ENCODE peak calls at places on chromosomes 1 and 21, in five cellular contexts. One of them, this sample, is unnamed.

GRCh38 chr1:1773874-1774273 is 4.4 kb downstream of the NADK start:
- DNase-seq in iris pigment epithelial cell: no peak
- DNase-seq in kidney glomerular epithelial cell: no peak
- DNase-seq in left lobe of liver: no peak
- DNase-seq in NCI-H748 treated with DMSO at 0.1 percent for 48 hours: no peak
- DNase-seq in this sample: no peak

GRCh38 chr21:28742527-28742926 is 250.2 kb downstream of the LTN1 start:
- DNase-seq in NCI-H748 treated with DMSO at 0.1 percent for 48 hours: no peak
- DNase-seq in kidney glomerular epithelial cell: no peak
- DNase-seq in iris pigment epithelial cell: peak
- DNase-seq in left lobe of liver: no peak
- DNase-seq in this sample: no peak

GRCh38 chr1:184225501-184226487 is 161.0 kb upstream of the C1orf21 start:
- DNase-seq in NCI-H748 treated with DMSO at 0.1 percent for 48 hours: no peak
- DNase-seq in kidney glomerular epithelial cell: no peak
- DNase-seq in iris pigment epithelial cell: no peak
- DNase-seq in left lobe of liver: no peak
- DNase-seq in this sample: no peak

GRCh38 chr1:1470626-1471388 is 758 bp upstream of the ATAD3B start:
- DNase-seq in iris pigment epithelial cell: no peak
- DNase-seq in kidney glomerular epithelial cell: no peak
- DNase-seq in NCI-H748 treated with DMSO at 0.1 percent for 48 hours: no peak
- DNase-seq in left lobe of liver: no peak
- DNase-seq in this sample: no peak

GRCh38 chr1:160626560-160627342 is 20.1 kb downstream of the SLAMF1 start:
- DNase-seq in kidney glomerular epithelial cell: no peak
- DNase-seq in NCI-H748 treated with DMSO at 0.1 percent for 48 hours: no peak
- DNase-seq in left lobe of liver: no peak
- DNase-seq in iris pigment epithelial cell: no peak
- DNase-seq in this sample: no peak

GRCh38 chr1:22018583-22019559 is 17.4 kb downstream of the CELA3A start:
- DNase-seq in NCI-H748 treated with DMSO at 0.1 percent for 48 hours: no peak
- DNase-seq in kidney glomerular epithelial cell: peak
- DNase-seq in iris pigment epithelial cell: peak
- DNase-seq in left lobe of liver: no peak
- DNase-seq in this sample: peak

GRCh38 chr1:154304664-154305337 is 16.1 kb upstream of the AQP10 start:
- DNase-seq in iris pigment epithelial cell: peak
- DNase-seq in kidney glomerular epithelial cell: no peak
- DNase-seq in NCI-H748 treated with DMSO at 0.1 percent for 48 hours: no peak
- DNase-seq in left lobe of liver: no peak
- DNase-seq in this sample: no peak

GRCh38 chr1:162130308-162130707 is 60.8 kb downstream of the NOS1AP start:
- DNase-seq in NCI-H748 treated with DMSO at 0.1 percent for 48 hours: no peak
- DNase-seq in iris pigment epithelial cell: no peak
- DNase-seq in left lobe of liver: no peak
- DNase-seq in kidney glomerular epithelial cell: no peak
- DNase-seq in this sample: no peak

GRCh38 chr1:211708006-211708405 is 32.6 kb upstream of the NEK2 start:
- DNase-seq in NCI-H748 treated with DMSO at 0.1 percent for 48 hours: no peak
- DNase-seq in left lobe of liver: no peak
- DNase-seq in iris pigment epithelial cell: no peak
- DNase-seq in kidney glomerular epithelial cell: no peak
- DNase-seq in this sample: no peak

GRCh38 chr1:29669912-29670311 is 433.6 kb downstream of the PTPRU start:
- DNase-seq in iris pigment epithelial cell: no peak
- DNase-seq in kidney glomerular epithelial cell: no peak
- DNase-seq in NCI-H748 treated with DMSO at 0.1 percent for 48 hours: no peak
- DNase-seq in left lobe of liver: peak
- DNase-seq in this sample: peak

GRCh38 chr1:3577300-3577699 is 34.0 kb downstream of the MEGF6 start:
- DNase-seq in NCI-H748 treated with DMSO at 0.1 percent for 48 hours: no peak
- DNase-seq in iris pigment epithelial cell: peak
- DNase-seq in kidney glomerular epithelial cell: peak
- DNase-seq in left lobe of liver: no peak
- DNase-seq in this sample: no peak

GRCh38 chr1:45351508-45351907 is 11.3 kb upstream of the MUTYH start:
- DNase-seq in NCI-H748 treated with DMSO at 0.1 percent for 48 hours: no peak
- DNase-seq in kidney glomerular epithelial cell: no peak
- DNase-seq in iris pigment epithelial cell: no peak
- DNase-seq in left lobe of liver: no peak
- DNase-seq in this sample: no peak

GRCh38 chr21:39317134-39318090 is 4.0 kb upstream of the BRWD1 start:
- DNase-seq in iris pigment epithelial cell: no peak
- DNase-seq in NCI-H748 treated with DMSO at 0.1 percent for 48 hours: no peak
- DNase-seq in left lobe of liver: no peak
- DNase-seq in kidney glomerular epithelial cell: no peak
- DNase-seq in this sample: no peak

GRCh38 chr1:25917996-25918395 is 11.8 kb upstream of the STMN1 start:
- DNase-seq in NCI-H748 treated with DMSO at 0.1 percent for 48 hours: no peak
- DNase-seq in kidney glomerular epithelial cell: no peak
- DNase-seq in left lobe of liver: no peak
- DNase-seq in iris pigment epithelial cell: no peak
- DNase-seq in this sample: no peak